ENCODE peak calls at places on chromosomes 12 and 14, in eight cellular contexts. O is tibial artery; Y is activated CD8-positive, alpha-beta T cell treated with anti-CD3 and anti-CD28 coated beads, Interleukin-2, amount 10 ng/mL, durations not matched to agents 7 days and 5 days; T is T-cell; Q is heart left ventricle; M is LoVo; P is amniotic stem cell; L is pulmonary artery endothelial cell. C is an unnamed sample.

GRCh38 chr12:3065300-3065699 is 11.9 kb upstream of the TSPAN9 start:
- DNase-seq in O (no peak), Y (no peak), T (no peak), Q (no peak), M (no peak), P (no peak), L (no peak), C (no peak)

GRCh38 chr12:89243786-89244185 is 108.5 kb downstream of the DUSP6 start:
- DNase-seq in O (no peak), Y (no peak), T (no peak), Q (no peak), M (no peak), P (no peak), L (no peak), C (no peak)

GRCh38 chr12:94297876-94298520 is 149.6 kb downstream of the PLXNC1 start:
- DNase-seq in O (no peak), Y (no peak), T (no peak), Q (no peak), M (no peak), P (no peak), L (peak), C (no peak)

GRCh38 chr12:15851919-15852318 is 30.3 kb upstream of the STRAP start:
- DNase-seq in O (no peak), Y (no peak), T (no peak), Q (no peak), M (peak), P (no peak), L (no peak), C (no peak)

GRCh38 chr12:97960741-97961608 is 498.4 kb downstream of the RMST start:
- DNase-seq in O (no peak), Y (peak), T (no peak), Q (no peak), M (peak), P (no peak), L (no peak), C (peak)

GRCh38 chr12:78555802-78556201 is 308.8 kb upstream of the SYT1 start:
- DNase-seq in O (no peak), Y (no peak), T (no peak), Q (no peak), M (no peak), P (no peak), L (no peak), C (no peak)

GRCh38 chr12:131038159-131038558 is 84.5 kb downstream of the ADGRD1 start:
- DNase-seq in O (no peak), Y (no peak), T (no peak), Q (no peak), M (no peak), P (no peak), L (no peak), C (no peak)

GRCh38 chr12:120292411-120292660 is 633 bp upstream of the RNU4-2 start:
- DNase-seq in O (no peak), Y (no peak), T (no peak), Q (no peak), M (no peak), P (no peak), L (no peak), C (no peak)

GRCh38 chr14:104799657-104800599 is 973 bp upstream of the ZBTB42 start:
- DNase-seq in O (peak), Y (peak), T (peak), Q (peak), M (peak), P (peak), L (no peak), C (no peak)

GRCh38 chr14:104442611-104443390 is 136.8 kb upstream of the C14orf180 start:
- DNase-seq in O (peak), Y (peak), T (no peak), Q (no peak), M (no peak), P (no peak), L (no peak), C (no peak)

GRCh38 chr12:112357214-112357613 is 25.0 kb downstream of the HECTD4 start:
- DNase-seq in O (no peak), Y (no peak), T (no peak), Q (no peak), M (no peak), P (no peak), L (no peak), C (no peak)

GRCh38 chr12:76341436-76342030 is 6.7 kb downstream of the BBS10 start:
- DNase-seq in O (no peak), Y (no peak), T (no peak), Q (no peak), M (no peak), P (no peak), L (no peak), C (no peak)

GRCh38 chr14:90426663-90427062 is 29.8 kb downstream of the CALM1 start:
- DNase-seq in O (no peak), Y (no peak), T (no peak), Q (peak), M (no peak), P (no peak), L (no peak), C (no peak)

GRCh38 chr14:102731101-102731870 is 46.0 kb upstream of the TRAF3 start:
- DNase-seq in O (no peak), Y (no peak), T (no peak), Q (no peak), M (no peak), P (no peak), L (no peak), C (no peak)

GRCh38 chr12:32964981-32965585 is 68.5 kb upstream of the PKP2 start:
- DNase-seq in O (no peak), Y (no peak), T (no peak), Q (no peak), M (no peak), P (no peak), L (no peak), C (no peak)

C was measured in GM12878.